ENCODE peak calls at places on chromosome 18, in six cellular contexts. X is OCI-LY7, C is GM10248, D is left lung, U is neural progenitor cell, B is mucosa of descending colon. Y is an unnamed sample.

GRCh38 chr18:76587147-76587885 is 92.3 kb upstream of the ZNF516 start:
- DNase-seq in U (no peak), B (no peak), D (no peak), C (no peak), X (no peak), Y (no peak)

GRCh38 chr18:35703043-35703688 is 121.6 kb downstream of the GALNT1 start:
- DNase-seq in B (no peak), U (no peak), C (no peak), X (no peak), D (no peak), Y (no peak)

GRCh38 chr18:73626221-73626620 is 521.4 kb downstream of the FBXO15 start:
- DNase-seq in U (no peak), B (no peak), C (no peak), D (no peak), X (no peak), Y (no peak)

GRCh38 chr18:29660777-29661176 is 1381.8 kb downstream of the DSC3 start:
- DNase-seq in D (no peak), U (no peak), B (no peak), X (no peak), C (no peak), Y (no peak)

GRCh38 chr18:79933765-79934164 is 17.7 kb downstream of the SLC66A2 start:
- DNase-seq in D (peak), C (no peak), U (peak), B (peak), X (no peak), Y (peak)

GRCh38 chr18:24725644-24726043 is 265.2 kb downstream of the HRH4 start:
- DNase-seq in X (no peak), C (no peak), U (peak), B (no peak), D (no peak), Y (no peak)

GRCh38 chr18:55763805-55764204 is 175.8 kb upstream of the TCF4 start:
- DNase-seq in D (no peak), U (no peak), B (no peak), X (no peak), C (no peak), Y (no peak)

GRCh38 chr18:39414009-39414700 is 1848.6 kb upstream of the CELF4 start:
- DNase-seq in C (no peak), B (no peak), X (no peak), U (no peak), D (no peak), Y (no peak)

GRCh38 chr18:80246656-80247402 is 485 bp downstream of the PARD6G start:
- DNase-seq in D (no peak), B (no peak), X (no peak), U (peak), C (no peak), Y (peak)

GRCh38 chr18:40152859-40153258 is 1802.2 kb upstream of the PIK3C3 start:
- DNase-seq in U (no peak), C (no peak), D (no peak), B (no peak), X (no peak), Y (no peak)

GRCh38 chr18:62660741-62661140 is 54.6 kb upstream of the PHLPP1 start:
- DNase-seq in X (no peak), D (no peak), U (no peak), B (no peak), C (no peak), Y (no peak)

GRCh38 chr18:34493099-34493544 is 217.0 kb upstream of the DTNA start:
- DNase-seq in C (peak), U (peak), B (peak), X (no peak), D (peak), Y (peak)

GRCh38 chr18:38576915-38577314 is 1011.3 kb upstream of the CELF4 start:
- DNase-seq in U (no peak), D (no peak), C (no peak), X (no peak), B (no peak), Y (no peak)

GRCh38 chr18:23071285-23071684 is 64.0 kb upstream of the CABLES1 start:
- DNase-seq in X (peak), C (peak), D (peak), U (no peak), B (peak), Y (no peak)

DNA sequence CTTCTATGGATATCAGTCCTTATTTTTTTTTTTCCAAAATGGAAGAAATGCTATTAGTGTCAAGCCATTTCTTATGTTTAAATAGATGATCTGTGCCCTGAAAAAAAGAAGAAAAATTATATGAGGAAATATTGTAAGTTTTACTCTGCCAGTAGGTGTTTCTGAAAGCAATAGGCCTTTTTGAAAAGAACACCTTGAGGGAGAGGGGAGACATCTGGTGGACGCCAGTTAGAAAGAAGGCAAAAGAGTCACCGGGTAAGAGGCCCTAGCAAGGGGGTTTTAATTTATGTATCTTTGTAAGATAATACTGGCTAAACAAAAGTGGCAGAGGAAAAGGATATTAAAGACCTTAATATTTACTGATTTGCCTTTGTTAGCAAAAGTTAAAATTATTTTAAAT is 56.1 kb downstream of the DYNAP start:
- DNase-seq in D (no peak), X (peak), U (peak), C (no peak), B (no peak), Y (no peak)
- TF ChIP-seq CTCF in D (peak), X (peak), U (peak), C (no peak), B (no peak), Y (peak)

GRCh38 chr18:9638886-9639285 is 24.5 kb upstream of the PPP4R1 start:
- DNase-seq in X (no peak), U (no peak), C (no peak), D (no peak), B (no peak), Y (no peak)
- TF ChIP-seq CTCF in X (no peak), U (no peak), C (no peak), D (no peak), B (no peak), Y (no peak)

DNA sequence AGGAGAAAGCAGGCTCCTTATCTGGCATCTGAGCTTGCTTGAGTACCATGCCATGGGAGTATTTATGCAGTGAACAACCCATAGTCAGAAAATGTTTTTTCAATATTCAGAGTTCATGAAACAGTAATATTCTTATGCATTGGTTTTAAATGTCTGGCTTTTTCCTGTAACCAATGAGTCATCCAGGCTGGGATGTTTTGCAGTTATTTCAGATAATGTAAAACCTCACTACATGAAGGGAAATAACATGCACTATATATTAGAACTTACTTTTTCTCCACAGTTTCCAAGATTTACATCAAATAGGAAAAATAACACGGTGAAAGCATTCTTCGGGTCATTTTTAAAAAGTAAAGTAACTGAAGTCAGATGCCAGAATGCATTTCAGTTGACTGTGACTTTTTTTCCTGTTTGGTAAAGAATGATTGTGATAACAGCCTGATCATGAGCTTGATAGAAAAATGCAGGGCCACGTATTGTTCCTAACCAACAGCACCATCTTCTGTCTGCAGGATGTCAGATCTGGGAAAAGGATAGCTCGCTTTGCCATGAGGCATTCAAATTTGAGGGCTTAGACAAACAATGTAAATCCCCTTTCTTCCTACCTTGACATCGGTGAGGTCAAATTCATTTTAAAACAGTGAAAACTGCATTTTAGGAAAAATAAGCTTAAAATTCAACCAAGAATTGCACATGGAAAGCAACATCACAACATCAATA is 152.8 kb downstream of the DSC3 start:
- DNase-seq in D (no peak), X (peak), B (no peak), C (no peak), U (peak), Y (no peak)
- TF ChIP-seq CTCF in D (no peak), X (peak), B (no peak), C (peak), U (peak), Y (peak)

GRCh38 chr18:67104700-67105284 is 411.7 kb downstream of the DSEL start:
- DNase-seq in D (peak), B (no peak), U (peak), X (peak), C (peak), Y (no peak)
- TF ChIP-seq CTCF in D (peak), B (peak), U (peak), X (peak), C (peak), Y (peak)

GRCh38 chr18:69839497-69839896 is 108.2 kb downstream of the CD226 start:
- DNase-seq in U (no peak), X (no peak), B (peak), C (no peak), D (no peak), Y (no peak)
- TF ChIP-seq CTCF in U (no peak), X (no peak), B (no peak), C (no peak), D (no peak), Y (no peak)

GRCh38 chr18:60675801-60676200 is 303.2 kb upstream of the MC4R start:
- DNase-seq in U (no peak), X (no peak), B (no peak), C (no peak), D (no peak), Y (no peak)

GRCh38 chr18:60671022-60671421 is 298.4 kb upstream of the MC4R start:
- DNase-seq in D (no peak), U (no peak), X (no peak), B (no peak), C (no peak), Y (no peak)

DNA sequence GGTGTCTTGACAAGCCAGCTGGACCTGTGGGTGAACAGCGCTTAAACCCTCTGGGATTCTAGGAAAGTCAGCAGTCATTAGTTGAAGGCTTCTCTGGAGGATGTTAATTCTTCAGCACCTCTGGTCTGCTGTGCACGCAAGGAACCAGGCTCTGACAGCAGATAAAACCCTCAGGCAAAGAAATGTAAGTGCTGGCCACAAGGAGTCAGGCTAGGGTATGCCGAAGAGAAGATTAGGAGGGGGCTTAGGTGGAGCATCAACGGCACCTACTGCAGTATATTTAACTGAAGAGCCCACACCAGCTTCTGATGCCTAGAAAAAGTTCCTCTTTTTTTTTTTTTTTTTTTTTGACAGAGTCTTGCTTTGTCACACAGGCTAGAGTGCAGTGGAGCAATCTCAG is 304.2 kb upstream of the MC4R start:
- DNase-seq in C (no peak), U (peak), X (no peak), D (no peak), B (no peak), Y (no peak)
- TF ChIP-seq CTCF in C (no peak), U (peak), X (no peak), D (no peak), B (no peak), Y (peak)

GRCh38 chr18:45839415-45840395 is 14.2 kb downstream of the SIGLEC15 start:
- DNase-seq in U (peak), X (no peak), D (no peak), C (no peak), B (no peak), Y (no peak)

GRCh38 chr18:45836242-45837215 is 11.1 kb downstream of the SIGLEC15 start:
- DNase-seq in X (no peak), B (no peak), U (peak), D (no peak), C (no peak), Y (no peak)

GRCh38 chr18:45835057-45835634 is 9.7 kb downstream of the SIGLEC15 start:
- DNase-seq in C (no peak), B (no peak), X (no peak), U (no peak), D (no peak), Y (no peak)

GRCh38 chr18:45838302-45839070 is 13.0 kb downstream of the SIGLEC15 start:
- DNase-seq in D (no peak), X (no peak), B (no peak), U (no peak), C (no peak), Y (no peak)

GRCh38 chr18:45837283-45838070 is 12.0 kb downstream of the SIGLEC15 start:
- DNase-seq in B (no peak), U (peak), X (no peak), C (no peak), D (no peak), Y (no peak)
- TF ChIP-seq CTCF in B (no peak), U (peak), X (no peak), C (peak), D (no peak), Y (peak)

GRCh38 chr18:49726564-49726963 is 86.8 kb downstream of the ACAA2 start:
- DNase-seq in B (no peak), X (no peak), D (no peak), U (no peak), C (no peak), Y (no peak)
- TF ChIP-seq CTCF in B (no peak), X (no peak), D (no peak), U (no peak), C (no peak), Y (peak)

GRCh38 chr18:44323125-44323524 is 357.6 kb upstream of the SETBP1 start:
- DNase-seq in D (no peak), X (no peak), C (no peak), U (no peak), B (no peak), Y (no peak)

GRCh38 chr18:44324361-44324760 is 356.3 kb upstream of the SETBP1 start:
- DNase-seq in B (no peak), U (no peak), X (no peak), D (no peak), C (no peak), Y (no peak)

GRCh38 chr18:44321868-44322590 is 358.7 kb upstream of the SETBP1 start:
- DNase-seq in X (no peak), C (no peak), U (no peak), B (no peak), D (no peak), Y (no peak)

GRCh38 chr18:44325903-44326650 is 354.6 kb upstream of the SETBP1 start:
- DNase-seq in B (no peak), C (peak), X (peak), U (peak), D (no peak), Y (no peak)

DNA sequence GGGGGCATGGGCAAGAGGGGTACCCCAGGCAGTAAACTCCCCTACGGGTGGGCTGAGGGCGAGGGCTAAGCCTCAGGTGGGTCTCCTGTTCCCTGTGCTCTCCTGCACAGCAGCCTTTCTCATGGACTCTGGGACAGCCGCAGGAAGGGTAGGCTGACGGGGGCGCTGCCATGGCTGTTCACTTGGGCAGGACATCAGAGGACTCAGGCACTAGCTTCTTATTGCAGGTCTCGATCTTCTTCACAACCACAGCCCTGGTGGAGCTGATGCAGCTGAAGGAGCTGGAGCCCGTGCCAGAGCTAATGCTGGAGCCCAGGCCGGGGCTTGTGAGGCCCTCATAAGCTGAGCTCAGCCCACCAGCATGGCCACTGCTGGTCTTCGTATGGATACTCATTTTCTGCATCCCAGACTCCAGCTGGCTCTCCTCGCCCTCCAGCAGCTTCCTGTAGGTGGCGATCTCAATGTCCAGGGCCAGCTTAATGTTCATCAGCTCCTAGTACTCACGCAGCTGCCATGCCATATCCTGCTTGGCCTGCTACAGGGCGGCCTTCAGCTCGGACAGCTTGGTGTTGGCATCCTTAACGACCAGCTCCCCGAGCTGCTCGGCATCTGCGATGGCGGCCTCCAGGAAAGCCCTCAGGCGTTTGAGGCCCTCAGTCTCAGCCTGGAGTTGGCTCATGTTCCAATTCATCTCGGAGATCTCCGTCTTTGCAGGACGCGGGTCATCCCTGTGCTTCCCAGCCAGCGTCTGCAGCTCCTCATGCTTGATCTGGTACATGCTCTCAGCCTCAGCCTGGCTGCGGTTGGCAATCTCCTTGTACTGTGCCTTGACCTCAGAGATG is 359.8 kb upstream of the SETBP1 start:
- DNase-seq in D (no peak), X (no peak), U (no peak), C (no peak), B (peak), Y (no peak)
- TF ChIP-seq CTCF in D (no peak), X (no peak), U (peak), C (no peak), B (no peak), Y (no peak)

GRCh38 chr18:9366126-9366714 is 31.6 kb downstream of the TWSG1 start:
- DNase-seq in U (peak), D (no peak), C (no peak), B (no peak), X (no peak), Y (no peak)
- TF ChIP-seq CTCF in U (peak), D (no peak), C (no peak), B (no peak), X (no peak), Y (peak)

Y was measured in type B pancreatic cell.